ENCODE peak calls at places on chromosomes 6 and 20, in six cellular contexts. Q is H1, J is H9, P is neuronal stem cell, L is IMR-90, K is mesenchymal stem cell. S is an unnamed sample. For H3K9me3, the result is how much of the 10 kb centered on the place peaks cover.

GRCh38 chr20:10412591-10413408 is 21.2 kb downstream of the MKKS start:
- DNase-seq in P (no peak), L (no peak), Q (no peak), J (no peak), K (no peak), S (no peak)

GRCh38 chr6:5860849-5861248 is 145.9 kb downstream of the NRN1 start:
- DNase-seq in Q (no peak), K (no peak), L (no peak), J (no peak), P (no peak), S (no peak)

GRCh38 chr6:156587751-156588301 is 189.4 kb upstream of the ARID1B start:
- DNase-seq in K (no peak), P (no peak), J (no peak), Q (no peak), L (no peak), S (no peak)

GRCh38 chr6:150250826-150251225 is 108.0 kb downstream of the PPP1R14C start:
- DNase-seq in K (no peak), Q (no peak), P (no peak), L (peak), J (peak), S (no peak)

GRCh38 chr6:82711992-82712788 is 348.6 kb downstream of the TPBG start:
- DNase-seq in L (no peak), Q (no peak), J (no peak), P (no peak), K (peak), S (no peak)

GRCh38 chr6:143335865-143336264 is 114.6 kb downstream of the ADAT2 start:
- DNase-seq in K (no peak), J (no peak), Q (no peak), P (no peak), L (no peak), S (no peak)

GRCh38 chr6:158334534-158334933 is 22.3 kb downstream of the TULP4 start:
- DNase-seq in J (no peak), P (no peak), L (no peak), K (no peak), Q (no peak), S (no peak)

GRCh38 chr6:46090115-46091079 is 39.4 kb upstream of the ENPP4 start:
- DNase-seq in K (peak), Q (peak), L (peak), J (peak), P (peak), S (peak)

GRCh38 chr6:6330407-6330806 is 9.9 kb upstream of the F13A1 start:
- DNase-seq in J (no peak), L (no peak), K (no peak), P (no peak), Q (no peak), S (no peak)

GRCh38 chr20:58309607-58310290 is at the start of gene RAB22A:
- DNase-seq in P (peak), L (peak), Q (peak), K (peak), J (peak), S (peak)

DNA sequence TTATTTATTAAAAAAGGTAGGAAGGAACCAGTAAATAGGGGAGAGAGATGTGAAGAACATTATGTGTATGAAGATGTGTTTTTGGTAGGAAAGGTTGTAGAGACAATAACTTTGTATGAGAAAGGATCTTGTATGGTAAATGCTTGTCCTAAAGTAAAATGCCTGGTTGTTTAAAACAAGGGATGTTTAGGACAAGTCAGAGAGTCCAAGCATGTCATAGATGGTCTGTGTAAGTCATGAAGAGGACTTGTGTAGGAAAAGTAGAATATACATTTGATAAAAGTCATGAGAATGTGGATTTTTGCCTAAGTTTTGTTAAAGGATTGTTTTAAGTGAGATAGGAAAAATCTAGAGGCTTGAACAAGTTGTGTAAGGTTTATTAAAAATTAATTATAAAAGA is 325.1 kb downstream of the CDH26 start:
- DNase-seq in K (no peak), L (no peak), P (no peak), Q (no peak), J (no peak), S (no peak)
- H3K9me3 ChIP-seq in K (under half), L (under half), P (under half), Q (half or more), J (half or more), S (under half)

GRCh38 chr6:10583509-10583908 is 62.4 kb downstream of the GCNT2 start:
- DNase-seq in P (no peak), L (no peak), K (no peak), Q (no peak), J (no peak), S (no peak)
- H2BK120ac ChIP-seq in P (no peak), L (no peak), K (no peak), Q (no peak), J (peak), S (no peak)

DNA sequence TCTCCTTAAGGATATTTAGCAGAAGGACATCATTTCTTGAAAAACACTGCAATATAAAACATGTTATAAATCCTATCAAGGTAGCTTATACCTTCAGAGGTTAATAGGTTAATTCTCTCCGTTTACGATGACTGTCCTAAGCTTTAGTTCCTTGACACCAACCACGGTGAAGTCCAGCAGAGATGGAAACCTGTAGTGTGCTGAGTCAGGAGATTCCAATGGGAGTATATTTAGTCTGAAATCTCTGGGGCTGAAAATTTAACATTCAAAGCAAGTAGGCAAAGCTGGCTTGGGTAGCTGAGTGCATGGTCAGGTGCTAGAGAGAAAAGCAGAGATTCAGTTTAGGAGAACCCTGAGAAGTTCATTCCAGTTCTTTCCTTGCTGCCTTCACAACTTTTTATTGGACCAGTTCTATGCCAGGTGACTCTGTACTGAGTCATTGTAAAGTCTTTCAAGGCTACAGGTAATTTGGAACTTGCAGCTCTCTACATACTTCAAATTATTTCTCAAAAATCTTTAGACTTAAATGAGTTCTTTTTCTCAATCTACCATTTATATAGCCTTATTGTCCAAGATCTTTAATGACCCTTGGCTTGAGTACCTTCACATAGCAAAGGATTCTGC is 1009.4 kb upstream of the FLRT3 start:
- DNase-seq in L (no peak), J (no peak), Q (no peak), K (no peak), P (no peak), S (no peak)
- H3K9me3 ChIP-seq in L (under half), J (under half), Q (under half), K (under half), P (under half), S (under half)

GRCh38 chr6:163413345-163414116 is 987 bp upstream of the QKI start:
- DNase-seq in Q (peak), K (peak), L (peak), P (peak), J (peak), S (peak)

GRCh38 chr6:163415176-163415619 is 680 bp downstream of the QKI start:
- DNase-seq in K (no peak), J (no peak), Q (no peak), P (peak), L (no peak), S (peak)

GRCh38 chr6:163414367-163415175 is at the start of gene QKI:
- DNase-seq in J (peak), L (peak), P (peak), K (peak), Q (peak), S (peak)

GRCh38 chr6:163413054-163413344 is 1.5 kb upstream of the QKI start:
- DNase-seq in L (no peak), Q (no peak), J (no peak), K (no peak), P (no peak), S (no peak)

DNA sequence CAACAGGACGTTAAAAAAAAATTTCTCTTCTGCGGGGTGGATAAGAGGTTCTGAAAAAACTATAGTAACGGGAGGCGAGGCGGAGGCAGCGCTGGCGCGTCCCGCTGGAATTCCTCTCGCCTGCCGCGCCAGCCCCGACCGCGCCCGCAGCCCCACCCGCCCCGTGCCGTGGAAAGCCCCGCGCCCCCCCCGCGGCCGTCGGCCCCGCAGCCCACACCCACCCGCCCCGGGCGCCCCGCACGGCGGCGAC is 476 bp upstream of the QKI start:
- DNase-seq in J (no peak), Q (no peak), P (no peak), L (no peak), K (peak), S (no peak)
- H2BK120ac ChIP-seq in J (no peak), Q (no peak), P (peak), L (no peak), K (peak), S (peak)

GRCh38 chr6:22124756-22125155 is 172.1 kb downstream of the PRL start:
- DNase-seq in P (no peak), L (no peak), J (no peak), K (no peak), Q (no peak), S (no peak)
- H3K9me3 ChIP-seq in P (under half), L (under half), J (under half), K (under half), Q (under half), S (under half)

GRCh38 chr20:6921717-6922386 is 154.4 kb downstream of the BMP2 start:
- DNase-seq in K (no peak), J (no peak), L (no peak), P (no peak), Q (no peak), S (no peak)
- H2BK120ac ChIP-seq in K (no peak), J (no peak), L (no peak), P (no peak), Q (no peak), S (no peak)

GRCh38 chr20:931401-931800 is 15.3 kb upstream of the ANGPT4 start:
- DNase-seq in L (no peak), J (no peak), K (no peak), Q (no peak), P (no peak), S (no peak)
- H3K9me3 ChIP-seq in L (under half), J (under half), K (under half), Q (under half), P (under half), S (under half)

S was measured in trophoblast cell.